ENCODE peak calls at places on chromosome 1, in eight cellular contexts. One of them, this sample, is unnamed.

GRCh38 chr1:69700770-69701169 is 133.0 kb downstream of the LRRC7 start:
- DNase-seq in fibroblast of villous mesenchyme: peak
- DNase-seq in psoas muscle: no peak
- DNase-seq in astrocyte: no peak
- DNase-seq in fibroblast of lung: peak
- DNase-seq in GM13977: no peak
- DNase-seq in A549: peak
- DNase-seq in endothelial cell: peak
- DNase-seq in this sample: no peak

GRCh38 chr1:155322953-155323728 is 2.4 kb downstream of the RUSC1 start:
- DNase-seq in endothelial cell: peak
- DNase-seq in GM13977: peak
- DNase-seq in A549: peak
- DNase-seq in psoas muscle: peak
- DNase-seq in astrocyte: peak
- DNase-seq in fibroblast of villous mesenchyme: peak
- DNase-seq in fibroblast of lung: peak
- DNase-seq in this sample: peak

GRCh38 chr1:158357441-158357840 is 3.7 kb downstream of the CD1E start:
- DNase-seq in GM13977: no peak
- DNase-seq in fibroblast of lung: no peak
- DNase-seq in endothelial cell: no peak
- DNase-seq in fibroblast of villous mesenchyme: no peak
- DNase-seq in astrocyte: no peak
- DNase-seq in A549: no peak
- DNase-seq in psoas muscle: no peak
- DNase-seq in this sample: no peak

GRCh38 chr1:65458730-65459396 is 38.4 kb downstream of the LEPR start:
- DNase-seq in astrocyte: no peak
- DNase-seq in fibroblast of villous mesenchyme: no peak
- DNase-seq in psoas muscle: no peak
- DNase-seq in GM13977: no peak
- DNase-seq in fibroblast of lung: no peak
- DNase-seq in A549: no peak
- DNase-seq in endothelial cell: no peak
- DNase-seq in this sample: no peak

GRCh38 chr1:195122497-195122896 is 1485.7 kb downstream of the KCNT2 start:
- DNase-seq in fibroblast of lung: no peak
- DNase-seq in psoas muscle: no peak
- DNase-seq in endothelial cell: no peak
- DNase-seq in fibroblast of villous mesenchyme: no peak
- DNase-seq in astrocyte: no peak
- DNase-seq in A549: no peak
- DNase-seq in GM13977: no peak
- DNase-seq in this sample: no peak

GRCh38 chr1:15045123-15045522 is 108.4 kb upstream of the TMEM51 start:
- DNase-seq in fibroblast of lung: no peak
- DNase-seq in endothelial cell: no peak
- DNase-seq in astrocyte: no peak
- DNase-seq in GM13977: no peak
- DNase-seq in psoas muscle: no peak
- DNase-seq in A549: no peak
- DNase-seq in fibroblast of villous mesenchyme: no peak
- DNase-seq in this sample: no peak

GRCh38 chr1:916173-917075 is 7.3 kb upstream of the SAMD11 start:
- DNase-seq in fibroblast of villous mesenchyme: peak
- DNase-seq in astrocyte: no peak
- DNase-seq in GM13977: no peak
- DNase-seq in A549: no peak
- DNase-seq in psoas muscle: peak
- DNase-seq in endothelial cell: no peak
- DNase-seq in fibroblast of lung: peak
- DNase-seq in this sample: no peak

GRCh38 chr1:27338751-27339150 is 3.1 kb upstream of the SYTL1 start:
- DNase-seq in endothelial cell: no peak
- DNase-seq in fibroblast of lung: no peak
- DNase-seq in astrocyte: no peak
- DNase-seq in GM13977: no peak
- DNase-seq in psoas muscle: no peak
- DNase-seq in fibroblast of villous mesenchyme: no peak
- DNase-seq in A549: no peak
- DNase-seq in this sample: no peak

GRCh38 chr1:94323311-94324167 is 86.2 kb upstream of the ARHGAP29 start:
- DNase-seq in endothelial cell: no peak
- DNase-seq in fibroblast of villous mesenchyme: no peak
- DNase-seq in fibroblast of lung: peak
- DNase-seq in psoas muscle: no peak
- DNase-seq in A549: no peak
- DNase-seq in GM13977: no peak
- DNase-seq in astrocyte: no peak
- DNase-seq in this sample: no peak

GRCh38 chr1:232833966-232834535 is 28.8 kb downstream of the MAP10 start:
- DNase-seq in astrocyte: peak
- DNase-seq in endothelial cell: no peak
- DNase-seq in fibroblast of lung: peak
- DNase-seq in psoas muscle: no peak
- DNase-seq in GM13977: no peak
- DNase-seq in A549: no peak
- DNase-seq in fibroblast of villous mesenchyme: no peak
- DNase-seq in this sample: no peak

GRCh38 chr1:198919667-198920398 is 281.0 kb downstream of the PTPRC start:
- DNase-seq in endothelial cell: no peak
- DNase-seq in fibroblast of lung: peak
- DNase-seq in psoas muscle: no peak
- DNase-seq in GM13977: no peak
- DNase-seq in A549: no peak
- DNase-seq in astrocyte: peak
- DNase-seq in fibroblast of villous mesenchyme: peak
- DNase-seq in this sample: no peak

GRCh38 chr1:203545032-203545816 is 51.3 kb downstream of the OPTC start:
- DNase-seq in psoas muscle: no peak
- DNase-seq in endothelial cell: no peak
- DNase-seq in A549: no peak
- DNase-seq in GM13977: no peak
- DNase-seq in astrocyte: no peak
- DNase-seq in fibroblast of lung: no peak
- DNase-seq in fibroblast of villous mesenchyme: no peak
- DNase-seq in this sample: no peak

GRCh38 chr1:6475381-6476133 is 9.6 kb upstream of the TNFRSF25 start:
- DNase-seq in A549: no peak
- DNase-seq in endothelial cell: peak
- DNase-seq in psoas muscle: peak
- DNase-seq in astrocyte: no peak
- DNase-seq in fibroblast of villous mesenchyme: peak
- DNase-seq in fibroblast of lung: no peak
- DNase-seq in GM13977: peak
- DNase-seq in this sample: peak

GRCh38 chr1:203695116-203695515 is 68.5 kb downstream of the ATP2B4 start:
- DNase-seq in fibroblast of villous mesenchyme: no peak
- DNase-seq in endothelial cell: no peak
- DNase-seq in psoas muscle: peak
- DNase-seq in fibroblast of lung: no peak
- DNase-seq in GM13977: no peak
- DNase-seq in A549: no peak
- DNase-seq in astrocyte: no peak
- DNase-seq in this sample: no peak

GRCh38 chr1:154000420-154000819 is 9.9 kb downstream of the RPS27 start:
- DNase-seq in astrocyte: no peak
- DNase-seq in GM13977: no peak
- DNase-seq in endothelial cell: no peak
- DNase-seq in fibroblast of villous mesenchyme: no peak
- DNase-seq in psoas muscle: no peak
- DNase-seq in A549: no peak
- DNase-seq in fibroblast of lung: no peak
- DNase-seq in this sample: no peak

GRCh38 chr1:185734929-185735666 is 907 bp downstream of the HMCN1 start:
- DNase-seq in A549: no peak
- DNase-seq in fibroblast of lung: no peak
- DNase-seq in GM13977: no peak
- DNase-seq in fibroblast of villous mesenchyme: peak
- DNase-seq in astrocyte: no peak
- DNase-seq in endothelial cell: no peak
- DNase-seq in psoas muscle: no peak
- DNase-seq in this sample: no peak

GRCh38 chr1:115459161-115459560 is 121.1 kb upstream of the NGF start:
- DNase-seq in A549: no peak
- DNase-seq in fibroblast of lung: no peak
- DNase-seq in psoas muscle: no peak
- DNase-seq in GM13977: no peak
- DNase-seq in astrocyte: no peak
- DNase-seq in endothelial cell: no peak
- DNase-seq in fibroblast of villous mesenchyme: no peak
- DNase-seq in this sample: no peak

GRCh38 chr1:115458426-115459114 is 120.5 kb upstream of the NGF start:
- DNase-seq in astrocyte: no peak
- DNase-seq in psoas muscle: no peak
- DNase-seq in GM13977: no peak
- DNase-seq in fibroblast of lung: no peak
- DNase-seq in endothelial cell: no peak
- DNase-seq in A549: no peak
- DNase-seq in fibroblast of villous mesenchyme: no peak
- DNase-seq in this sample: no peak

GRCh38 chr1:115463347-115463746 is 125.3 kb upstream of the NGF start:
- DNase-seq in fibroblast of lung: no peak
- DNase-seq in astrocyte: no peak
- DNase-seq in GM13977: no peak
- DNase-seq in A549: no peak
- DNase-seq in fibroblast of villous mesenchyme: no peak
- DNase-seq in endothelial cell: no peak
- DNase-seq in psoas muscle: no peak
- DNase-seq in this sample: no peak

GRCh38 chr1:115462677-115463076 is 124.6 kb upstream of the NGF start:
- DNase-seq in A549: no peak
- DNase-seq in astrocyte: no peak
- DNase-seq in fibroblast of villous mesenchyme: no peak
- DNase-seq in GM13977: no peak
- DNase-seq in endothelial cell: no peak
- DNase-seq in psoas muscle: no peak
- DNase-seq in fibroblast of lung: no peak
- DNase-seq in this sample: no peak

GRCh38 chr1:115461526-115461925 is 123.5 kb upstream of the NGF start:
- DNase-seq in A549: peak
- DNase-seq in psoas muscle: no peak
- DNase-seq in fibroblast of villous mesenchyme: no peak
- DNase-seq in fibroblast of lung: no peak
- DNase-seq in endothelial cell: no peak
- DNase-seq in astrocyte: no peak
- DNase-seq in GM13977: no peak
- DNase-seq in this sample: no peak
- TF ChIP-seq CTCF in A549: no peak
- TF ChIP-seq CTCF in psoas muscle: no peak
- TF ChIP-seq CTCF in fibroblast of villous mesenchyme: no peak
- TF ChIP-seq CTCF in fibroblast of lung: no peak
- TF ChIP-seq CTCF in endothelial cell: no peak
- TF ChIP-seq CTCF in astrocyte: no peak
- TF ChIP-seq CTCF in GM13977: no peak
- TF ChIP-seq CTCF in this sample: peak

DNA sequence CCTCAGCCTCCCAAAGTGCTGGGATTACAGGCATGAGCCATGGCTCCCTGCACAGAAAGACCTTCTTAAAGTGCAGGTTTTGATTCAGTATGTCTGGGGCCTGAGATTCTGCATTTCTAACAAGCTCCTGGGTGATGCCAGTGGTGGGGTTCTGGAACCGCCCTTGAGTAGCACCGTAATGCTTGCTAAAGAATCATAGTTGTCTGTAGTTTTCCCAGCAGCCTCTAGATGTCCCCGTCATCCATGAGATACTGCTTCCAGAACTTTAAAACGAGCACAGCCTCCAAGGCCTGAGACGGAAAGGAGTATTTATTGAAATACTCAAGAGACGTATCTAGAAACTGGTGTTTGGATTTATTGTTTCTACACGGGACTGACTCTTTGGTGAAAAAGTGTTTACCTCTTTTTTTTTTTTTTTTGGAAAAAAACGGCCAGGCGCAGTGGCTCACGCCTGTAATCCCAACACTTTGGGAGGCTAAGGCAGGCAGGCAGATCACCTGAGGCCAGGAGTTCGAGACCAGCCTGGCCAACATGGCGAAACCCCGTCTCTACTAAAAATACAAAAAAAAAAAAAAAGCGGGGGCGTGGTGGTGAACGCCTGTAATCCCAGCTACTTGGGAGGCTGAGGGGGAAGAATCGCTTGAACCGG is 2.6 kb upstream of the TOR3A start:
- DNase-seq in GM13977: peak
- DNase-seq in astrocyte: peak
- DNase-seq in fibroblast of lung: peak
- DNase-seq in psoas muscle: no peak
- DNase-seq in fibroblast of villous mesenchyme: peak
- DNase-seq in A549: peak
- DNase-seq in endothelial cell: peak
- DNase-seq in this sample: peak
- TF ChIP-seq CTCF in GM13977: peak
- TF ChIP-seq CTCF in astrocyte: peak
- TF ChIP-seq CTCF in fibroblast of lung: peak
- TF ChIP-seq CTCF in psoas muscle: peak
- TF ChIP-seq CTCF in fibroblast of villous mesenchyme: peak
- TF ChIP-seq CTCF in A549: peak
- TF ChIP-seq CTCF in endothelial cell: peak
- TF ChIP-seq CTCF in this sample: peak

DNA sequence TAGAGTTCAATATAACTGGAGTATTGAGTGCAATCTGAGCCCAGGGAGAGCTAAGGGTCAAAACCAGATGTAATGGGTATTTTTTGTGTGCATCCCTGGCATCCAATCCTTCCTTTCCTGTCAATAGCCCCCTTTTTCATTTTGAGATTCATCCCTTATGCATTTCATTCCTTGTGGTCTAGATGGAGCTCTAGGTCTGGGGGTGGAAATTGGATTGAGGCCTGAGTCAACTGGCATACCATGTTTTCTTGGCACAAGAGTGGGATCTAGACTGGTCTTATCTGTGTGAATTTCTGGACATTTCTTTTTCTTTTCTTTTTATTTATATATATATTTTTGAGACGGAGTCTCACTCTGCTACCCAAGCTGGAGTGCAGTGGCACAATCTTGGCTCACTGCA is 67.3 kb upstream of the RAB3GAP2 start:
- DNase-seq in fibroblast of lung: peak
- DNase-seq in endothelial cell: no peak
- DNase-seq in fibroblast of villous mesenchyme: no peak
- DNase-seq in psoas muscle: no peak
- DNase-seq in A549: no peak
- DNase-seq in GM13977: no peak
- DNase-seq in astrocyte: no peak
- DNase-seq in this sample: no peak
- TF ChIP-seq CTCF in fibroblast of lung: no peak
- TF ChIP-seq CTCF in endothelial cell: no peak
- TF ChIP-seq CTCF in fibroblast of villous mesenchyme: no peak
- TF ChIP-seq CTCF in psoas muscle: peak
- TF ChIP-seq CTCF in A549: no peak
- TF ChIP-seq CTCF in GM13977: no peak
- TF ChIP-seq CTCF in astrocyte: no peak
- TF ChIP-seq CTCF in this sample: no peak

DNA sequence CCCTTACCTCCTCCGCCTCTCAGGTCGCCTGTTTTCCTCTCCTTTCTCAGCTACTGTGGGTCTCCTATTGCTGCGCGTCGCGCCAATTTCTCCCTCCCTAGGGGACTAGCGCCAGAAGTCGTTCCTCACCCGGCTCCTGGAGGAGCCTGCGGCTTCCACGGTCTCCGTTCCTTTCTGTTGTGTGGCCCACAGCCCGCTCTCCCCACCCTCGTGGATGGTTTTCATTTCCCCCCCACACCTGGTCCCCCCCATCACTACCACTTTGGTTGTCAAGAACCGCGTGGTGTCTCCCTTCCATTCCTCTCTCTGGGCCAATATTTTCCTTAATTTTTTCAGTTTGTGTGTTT is 525 bp downstream of the CNST start:
- DNase-seq in fibroblast of villous mesenchyme: no peak
- DNase-seq in psoas muscle: no peak
- DNase-seq in fibroblast of lung: peak
- DNase-seq in GM13977: peak
- DNase-seq in astrocyte: peak
- DNase-seq in A549: no peak
- DNase-seq in endothelial cell: no peak
- DNase-seq in this sample: peak
- TF ChIP-seq CTCF in fibroblast of villous mesenchyme: no peak
- TF ChIP-seq CTCF in psoas muscle: no peak
- TF ChIP-seq CTCF in fibroblast of lung: no peak
- TF ChIP-seq CTCF in GM13977: peak
- TF ChIP-seq CTCF in astrocyte: no peak
- TF ChIP-seq CTCF in A549: no peak
- TF ChIP-seq CTCF in endothelial cell: no peak
- TF ChIP-seq CTCF in this sample: no peak

This sample was measured in HFFc6.